ENCODE peak calls at places on chromosomes 1 and 21, in ten cellular contexts. K is MM.1S, Z is hepatocyte, V is neural crest cell, O is prostate gland, L is omental fat pad, B is GM13976, Y is pancreas, C is H9, G is bronchial epithelial cell. T is an unnamed sample.

GRCh38 chr1:231016234-231016633 is 23.8 kb downstream of the FAM89A start:
- DNase-seq in K (no peak), Z (no peak), V (no peak), O (no peak), L (no peak), B (no peak), Y (no peak), C (no peak), G (peak; percentile 63), T (no peak)

GRCh38 chr1:113207019-113207418 is 134.0 kb downstream of the LRIG2 start:
- DNase-seq in K (no peak), Z (no peak), V (no peak), O (no peak), L (no peak), B (no peak), Y (no peak), C (no peak), G (no peak), T (no peak)

GRCh38 chr1:51289676-51290488 is 40.5 kb downstream of the TTC39A start:
- DNase-seq in K (no peak), Z (no peak), V (no peak), O (no peak), L (no peak), B (no peak), Y (no peak), C (no peak), G (no peak), T (no peak)

GRCh38 chr1:41806472-41807155 is 112.1 kb downstream of the HIVEP3 start:
- DNase-seq in K (no peak), Z (no peak), V (no peak), O (no peak), L (no peak), B (peak; percentile 53), Y (no peak), C (no peak), G (no peak), T (no peak)

GRCh38 chr1:115949156-115949555 is 27.2 kb upstream of the SLC22A15 start:
- DNase-seq in K (no peak), Z (no peak), V (no peak), O (no peak), L (no peak), B (no peak), Y (no peak), C (no peak), G (peak; percentile 67), T (no peak)

GRCh38 chr1:206482611-206483010 is 12.3 kb downstream of the IKBKE start:
- DNase-seq in K (no peak), Z (no peak), V (no peak), O (no peak), L (no peak), B (no peak), Y (no peak), C (no peak), G (peak; percentile 90), T (no peak)

GRCh38 chr21:36203603-36203889 is 46.9 kb downstream of the DOP1B start:
- DNase-seq in K (peak; percentile 37), Z (peak; percentile 81), V (no peak), O (no peak), L (no peak), B (peak; percentile 72), Y (no peak), C (no peak), G (peak; percentile 91), T (no peak)

GRCh38 chr1:192100686-192101468 is 57.4 kb upstream of the RGS18 start:
- DNase-seq in K (no peak), Z (no peak), V (no peak), O (no peak), L (no peak), B (no peak), Y (no peak), C (no peak), G (peak; percentile 59), T (no peak)

GRCh38 chr1:67850151-67850551 is 16.9 kb upstream of the GNG12 start:
- DNase-seq in K (peak; percentile 53), Z (peak; percentile 57), V (peak; percentile 7), O (no peak), L (no peak), B (peak; percentile 13), Y (no peak), C (no peak), G (peak; percentile 52), T (no peak)

GRCh38 chr21:23817337-23817736 is 1789.9 kb downstream of the MRPL39 start:
- DNase-seq in K (no peak), Z (no peak), V (no peak), O (no peak), L (no peak), B (no peak), Y (no peak), C (no peak), G (no peak), T (no peak)

GRCh38 chr1:55039342-55040082 is at the start of gene PCSK9:
- DNase-seq in K (no peak), Z (peak; percentile 77), V (peak; percentile 52), O (no peak), L (no peak), B (no peak), Y (no peak), C (peak; percentile 85), G (peak; percentile 78), T (no peak)

GRCh38 chr1:181483561-181484291 is 409 bp downstream of the CACNA1E start:
- DNase-seq in K (no peak), Z (no peak), V (no peak), O (no peak), L (no peak), B (peak; percentile 33), Y (peak; percentile 51), C (peak; percentile 28), G (no peak), T (no peak)

GRCh38 chr1:174445817-174446216 is 1.9 kb upstream of the GPR52 start:
- DNase-seq in K (no peak), Z (no peak), V (no peak), O (no peak), L (no peak), B (no peak), Y (no peak), C (peak; percentile 62), G (peak; percentile 5), T (no peak)

GRCh38 chr1:3910049-3910731 is 10.1 kb upstream of the C1orf174 start:
- DNase-seq in K (no peak), Z (no peak), V (no peak), O (no peak), L (no peak), B (no peak), Y (no peak), C (no peak), G (no peak), T (no peak)

GRCh38 chr1:223052931-223053330 is 90.1 kb downstream of the TLR5 start:
- DNase-seq in K (no peak), Z (no peak), V (no peak), O (no peak), L (no peak), B (no peak), Y (no peak), C (no peak), G (peak; percentile 32), T (no peak)

GRCh38 chr1:235069577-235070563 is 58.8 kb downstream of the TOMM20 start:
- DNase-seq in K (no peak), Z (peak; percentile 42), V (no peak), O (peak; percentile 78), L (peak; percentile 72), B (no peak), Y (peak; percentile 93), C (no peak), G (peak; percentile 99), T (no peak)

DNA sequence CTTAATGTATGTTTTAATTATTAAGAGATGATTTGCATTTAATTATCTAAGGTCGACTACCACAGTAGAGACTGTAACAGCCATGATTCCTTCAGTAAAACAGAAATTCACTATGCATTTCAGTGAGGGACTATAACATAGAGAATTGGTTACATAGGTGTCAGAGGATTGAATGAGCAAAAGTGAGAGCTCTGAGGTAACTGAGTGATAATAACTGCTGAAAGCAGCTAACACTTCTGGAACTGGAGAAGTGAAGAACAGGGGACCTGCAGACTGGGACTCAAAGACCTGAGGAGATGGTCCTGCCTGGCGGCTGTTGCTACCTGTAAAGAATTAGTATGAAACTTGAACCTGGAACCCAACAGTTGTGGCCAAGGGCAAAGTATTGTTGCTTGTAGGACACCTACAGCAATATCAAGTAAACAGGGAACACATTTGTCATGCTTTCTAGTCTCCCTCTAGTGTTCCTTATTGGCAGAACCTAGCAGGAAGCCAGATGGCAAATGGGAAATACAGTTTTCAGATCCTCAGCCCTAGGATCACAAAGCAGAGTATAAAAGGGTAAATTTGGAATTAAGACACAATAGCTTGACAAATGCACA is 110.6 kb downstream of the HS2ST1 start:
- DNase-seq in K (peak; percentile 23), Z (peak; percentile 40), V (no peak), O (no peak), L (no peak), B (peak; percentile 25), Y (no peak), C (peak; percentile 32), G (peak; percentile 55), T (no peak)
- TF ChIP-seq CTCF in K (peak; percentile 53), Z (peak; percentile 50), V (peak; percentile 64), O (peak; percentile 46), L (no peak), B (peak; percentile 37), Y (peak; percentile 21), C (peak; percentile 69), G (peak; percentile 63), T (peak; percentile 70)

GRCh38 chr21:28235169-28235892 is 757.3 kb downstream of the LTN1 start:
- DNase-seq in K (no peak), Z (no peak), V (no peak), O (no peak), L (no peak), B (no peak), Y (no peak), C (peak; percentile 53), G (no peak), T (no peak)
- TF ChIP-seq CTCF in K (no peak), Z (no peak), V (no peak), O (no peak), L (no peak), B (no peak), Y (no peak), C (peak; percentile 48), G (peak; percentile 4), T (no peak)

DNA sequence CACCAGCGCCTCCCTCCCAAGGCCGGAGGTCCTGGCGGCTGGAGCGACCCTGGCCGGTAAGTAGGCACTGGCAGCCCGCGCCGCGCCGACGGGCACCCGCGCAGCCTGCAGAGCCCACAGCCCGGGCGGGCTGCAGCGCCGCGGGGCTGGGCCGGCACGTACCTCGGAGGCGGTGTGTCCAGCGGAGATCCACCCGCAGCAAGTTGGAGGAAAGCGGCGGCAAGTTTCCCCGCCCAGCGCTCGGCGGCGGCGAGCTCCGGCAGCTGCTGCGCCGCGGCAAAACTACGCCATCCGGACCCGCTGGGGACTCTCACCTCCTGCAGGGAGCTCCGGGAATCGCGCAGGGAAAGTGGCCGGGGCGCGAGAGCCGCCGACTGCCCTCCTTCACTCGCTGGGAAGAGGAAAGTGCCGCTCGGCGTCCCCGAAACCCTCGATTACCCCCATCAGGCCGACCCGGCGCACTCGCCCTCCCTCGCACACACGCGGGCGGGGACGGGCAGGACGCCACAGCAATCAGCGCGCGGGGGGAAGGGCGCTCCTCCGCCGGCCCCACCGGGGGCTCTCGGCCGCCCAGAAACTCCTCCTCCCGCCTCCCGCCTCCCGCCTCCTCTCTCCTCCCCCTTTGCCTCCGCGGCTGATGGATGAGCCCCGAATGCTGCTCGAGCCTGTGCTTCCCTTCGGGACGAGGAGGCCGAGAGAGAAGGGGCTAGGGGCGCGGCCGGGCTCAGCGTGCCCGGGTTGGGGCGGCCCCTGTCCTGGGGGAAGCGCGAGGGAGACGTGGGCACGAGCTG is at the start of gene TGFBR3:
- DNase-seq in K (peak; percentile 79), Z (peak; percentile 93), V (peak; percentile 87), O (peak; percentile 91), L (peak; percentile 69), B (peak; percentile 90), Y (peak; percentile 95), C (peak; percentile 81), G (peak; percentile 47), T (peak; percentile 64)
- TF ChIP-seq CTCF in K (peak; percentile 30), Z (peak; percentile 55), V (peak; percentile 63), O (peak; percentile 70), L (no peak), B (peak; percentile 25), Y (peak; percentile 54), C (peak; percentile 36), G (peak; percentile 71), T (peak; percentile 13)

GRCh38 chr1:70112838-70113237 is 92.5 kb downstream of the LRRC40 start:
- DNase-seq in K (no peak), Z (no peak), V (no peak), O (no peak), L (no peak), B (no peak), Y (no peak), C (no peak), G (no peak), T (no peak)
- TF ChIP-seq CTCF in K (no peak), Z (no peak), V (no peak), O (no peak), L (no peak), B (no peak), Y (no peak), C (peak; percentile 62), G (no peak), T (no peak)

T was measured in D721Med.